ENCODE peak calls at places on chromosomes 7 and 10, in seven cellular contexts. T is activated CD4-positive, alpha-beta T cell treated with anti-CD3 and anti-CD28 coated beads, Interleukin-2, amount 50 U/mL, for 48 hours; D is stimulated activated CD4-positive, alpha-beta T cell treated with anti-CD3 and anti-CD28 coated beads, Interleukin-12 subunit alpha, Interleukin-12 subunit beta, amount 100 ng/mL, for 4 hours; B is stimulated activated CD8-positive, alpha-beta memory T cell treated with anti-CD3 and anti-CD28 coated beads, Interleukin-7, amount 100 ng/mL, for 24 hours; S is AG04450; X is C1 segment of cervical spinal cord; L is naive thymus-derived CD4-positive, alpha-beta T cell. I is an unnamed sample.

GRCh38 chr10:11297136-11297535 is 279.5 kb downstream of the CELF2 start:
- DNase-seq in T (peak; percentile 2), D (no peak), B (no peak), S (no peak), X (no peak), L (no peak), I (no peak)

GRCh38 chr7:117664047-117664446 is 184.2 kb downstream of the CFTR start:
- DNase-seq in T (no peak), D (no peak), B (no peak), S (no peak), X (no peak), L (no peak), I (no peak)

GRCh38 chr7:69078997-69079769 is 519.1 kb upstream of the AUTS2 start:
- DNase-seq in T (no peak), D (no peak), B (no peak), S (no peak), X (peak; percentile 4), L (no peak), I (no peak)

GRCh38 chr7:29811597-29811996 is 5.3 kb downstream of the WIPF3 start:
- DNase-seq in T (no peak), D (no peak), B (no peak), S (no peak), X (no peak), L (no peak), I (no peak)

GRCh38 chr7:105448181-105448580 is 59.5 kb upstream of the SRPK2 start:
- DNase-seq in T (no peak), D (no peak), B (no peak), S (no peak), X (no peak), L (no peak), I (no peak)

GRCh38 chr7:115838829-115839228 is 191.7 kb downstream of the TFEC start:
- DNase-seq in T (no peak), D (no peak), B (no peak), S (no peak), X (no peak), L (no peak), I (no peak)

GRCh38 chr7:24995466-24995865 is 15.5 kb upstream of the OSBPL3 start:
- DNase-seq in T (no peak), D (no peak), B (no peak), S (no peak), X (no peak), L (no peak), I (no peak)

GRCh38 chr7:153245809-153246208 is 486.3 kb downstream of the ACTR3B start:
- DNase-seq in T (no peak), D (no peak), B (no peak), S (no peak), X (no peak), L (no peak), I (no peak)

GRCh38 chr10:30270247-30270646 is 78.8 kb downstream of the MTPAP start:
- DNase-seq in T (no peak), D (no peak), B (no peak), S (no peak), X (no peak), L (no peak), I (no peak)

GRCh38 chr7:28890137-28890536 is 68.0 kb downstream of the TRIL start:
- DNase-seq in T (no peak), D (no peak), B (no peak), S (no peak), X (no peak), L (no peak), I (no peak)

GRCh38 chr7:23759556-23760391 is 49.8 kb downstream of the STK31 start:
- DNase-seq in T (no peak), D (no peak), B (no peak), S (no peak), X (no peak), L (no peak), I (no peak)

GRCh38 chr7:28908775-28909174 is 49.4 kb downstream of the TRIL start:
- DNase-seq in T (no peak), D (no peak), B (no peak), S (no peak), X (no peak), L (no peak), I (no peak)

GRCh38 chr7:89987665-89988064 is 166.6 kb upstream of the STEAP1 start:
- DNase-seq in T (no peak), D (no peak), B (no peak), S (no peak), X (no peak), L (no peak), I (no peak)

GRCh38 chr7:150631866-150632864 is at the start of gene GIMAP6:
- DNase-seq in T (peak; percentile 61), D (peak; percentile 20), B (no peak), S (no peak), X (no peak), L (no peak), I (no peak)

GRCh38 chr10:37734971-37735370 is 122.4 kb downstream of the ZNF248 start:
- DNase-seq in T (no peak), D (no peak), B (no peak), S (no peak), X (no peak), L (no peak), I (no peak)

GRCh38 chr10:91969297-91969696 is 45.7 kb downstream of the BTAF1 start:
- DNase-seq in T (no peak), D (no peak), B (no peak), S (no peak), X (no peak), L (no peak), I (no peak)

I was measured in progenitor cell of endocrine pancreas.